ENCODE peak calls at places on chromosomes 13 and 19, in six cellular contexts. P is CD8-positive, alpha-beta T cell; H is natural killer cell; X is HCT116; L is activated T-cell treated with anti-CD3 and anti-CD28 coated beads, Interleukin-2, amount 50 U/mL, for 4 hours; M is activated CD8-positive, alpha-beta memory T cell treated with anti-CD3 and anti-CD28 coated beads, Interleukin-2, amount 10 ng/mL, durations not matched to agents 7 days and 5 days. G is an unnamed sample.

GRCh38 chr13:51769455-51770127 is 34.4 kb downstream of the DHRS12 start:
- ATAC-seq in P (no peak), H (no peak), X (no peak), L (no peak), M (no peak), G (no peak)

GRCh38 chr19:10290439-10290875 is 705 bp downstream of the ICAM5 start:
- ATAC-seq in P (no peak), H (no peak), X (no peak), L (no peak), M (no peak), G (no peak)

GRCh38 chr19:17209126-17210036 is 5.8 kb upstream of the USE1 start:
- ATAC-seq in P (peak), H (peak), X (peak), L (peak), M (peak), G (no peak)

GRCh38 chr13:113845723-113846638 is 17.9 kb downstream of the GAS6 start:
- ATAC-seq in P (no peak), H (no peak), X (no peak), L (peak), M (no peak), G (peak)

GRCh38 chr13:98976338-98976737 is 1.5 kb downstream of the DOCK9 start:
- ATAC-seq in P (no peak), H (no peak), X (no peak), L (no peak), M (no peak), G (no peak)

GRCh38 chr19:17124025-17124424 is 48.4 kb downstream of the MYO9B start:
- ATAC-seq in P (no peak), H (no peak), X (no peak), L (no peak), M (no peak), G (no peak)

GRCh38 chr13:95201814-95202521 is 99.3 kb downstream of the ABCC4 start:
- ATAC-seq in P (no peak), H (peak), X (no peak), L (peak), M (no peak), G (no peak)

GRCh38 chr19:35383536-35383935 is 12.7 kb downstream of the GPR42 start:
- ATAC-seq in P (no peak), H (no peak), X (no peak), L (no peak), M (no peak), G (no peak)

GRCh38 chr13:42968906-42969305 is 23.1 kb downstream of the EPSTI1 start:
- ATAC-seq in P (no peak), H (no peak), X (no peak), L (no peak), M (no peak), G (no peak)

GRCh38 chr19:49301866-49302252 is 23.1 kb downstream of the SLC6A16 start:
- ATAC-seq in P (no peak), H (no peak), X (no peak), L (no peak), M (no peak), G (no peak)

GRCh38 chr13:80339578-80339840 is 1.4 kb downstream of the SPRY2 start:
- ATAC-seq in P (no peak), H (no peak), X (no peak), L (no peak), M (no peak), G (no peak)

GRCh38 chr19:42542791-42543190 is 14.5 kb upstream of the CEACAM1 start:
- ATAC-seq in P (no peak), H (no peak), X (peak), L (no peak), M (no peak), G (no peak)

GRCh38 chr19:49070416-49070815 is 2.1 kb downstream of the KCNA7 start:
- ATAC-seq in P (no peak), H (no peak), X (no peak), L (no peak), M (no peak), G (no peak)

GRCh38 chr13:48727252-48728011 is 73.7 kb downstream of the CYSLTR2 start:
- ATAC-seq in P (no peak), H (no peak), X (no peak), L (no peak), M (peak), G (no peak)